ENCODE peak calls at places on chromosomes 5 and 9, in four cellular contexts. P is K562, T is GM12878, O is HepG2. Q is an unnamed sample.

GRCh38 chr9:86410281-86410680 is 56.1 kb upstream of the TUT7 start:
- DNase-seq in P (no peak), T (no peak), O (no peak), Q (no peak)

GRCh38 chr9:35558185-35558584 is 46.9 kb upstream of the TESK1 start:
- DNase-seq in P (no peak), T (no peak), O (no peak), Q (no peak)

GRCh38 chr5:165714594-165714993 is 2209.2 kb downstream of the MAT2B start:
- DNase-seq in P (no peak), T (no peak), O (no peak), Q (no peak)

GRCh38 chr9:35748239-35748857 is 680 bp downstream of the GBA2 start:
- DNase-seq in P (no peak), T (no peak), O (no peak), Q (no peak)

GRCh38 chr9:106722051-106722753 is 140.8 kb upstream of the ZNF462 start:
- DNase-seq in P (no peak), T (no peak), O (no peak), Q (no peak)

GRCh38 chr5:175657593-175658271 is at the start of gene HRH2:
- DNase-seq in P (no peak), T (no peak), O (no peak), Q (no peak)

GRCh38 chr5:110956280-110956912 is 115.1 kb upstream of the TSLP start:
- DNase-seq in P (no peak), T (no peak), O (no peak), Q (no peak)

GRCh38 chr5:179060116-179061008 is at the start of gene ZNF354C:
- DNase-seq in P (peak), T (no peak), O (no peak), Q (no peak)

GRCh38 chr5:173855162-173855994 is 32.8 kb upstream of the CPEB4 start:
- DNase-seq in P (peak), T (no peak), O (no peak), Q (no peak)

GRCh38 chr5:172902497-172903472 is 56.4 kb upstream of the RPL26L1 start:
- DNase-seq in P (peak), T (no peak), O (peak), Q (peak)

GRCh38 chr9:28598396-28598795 is 1025.1 kb upstream of the C9orf72 start:
- DNase-seq in P (no peak), T (no peak), O (no peak), Q (no peak)
- TF ChIP-seq FOXK2 in P (no peak), T (no peak), O (no peak), Q (no peak)

DNA sequence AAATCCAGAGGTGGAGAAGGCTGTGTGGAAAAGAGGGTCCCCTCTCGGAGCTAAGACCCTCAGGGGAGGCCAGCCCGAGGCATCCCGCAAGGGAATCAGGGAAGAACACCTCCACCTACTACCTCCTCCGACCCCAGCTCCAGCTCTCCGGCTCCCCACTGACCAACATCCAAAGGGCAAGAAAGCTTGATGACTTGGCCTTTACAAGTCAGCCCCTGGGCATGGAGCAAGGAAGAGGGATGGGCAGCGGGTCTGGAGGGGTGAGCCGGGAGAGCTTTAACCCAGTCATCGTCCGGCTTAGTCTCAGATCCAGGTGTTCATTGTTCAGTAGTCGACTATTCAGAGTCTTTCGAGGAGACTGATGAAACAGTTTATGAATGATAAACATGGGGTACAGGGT is 32.1 kb downstream of the ERAP1 start:
- DNase-seq in P (no peak), T (no peak), O (no peak), Q (no peak)
- TF ChIP-seq FOXM1 in P (no peak), T (no peak), O (no peak), Q (no peak)

GRCh38 chr5:177547736-177548135 is 6.6 kb downstream of the FAM193B start:
- DNase-seq in P (no peak), T (no peak), O (no peak), Q (no peak)
- TF ChIP-seq FOXK2 in P (no peak), T (no peak), O (no peak), Q (no peak)

DNA sequence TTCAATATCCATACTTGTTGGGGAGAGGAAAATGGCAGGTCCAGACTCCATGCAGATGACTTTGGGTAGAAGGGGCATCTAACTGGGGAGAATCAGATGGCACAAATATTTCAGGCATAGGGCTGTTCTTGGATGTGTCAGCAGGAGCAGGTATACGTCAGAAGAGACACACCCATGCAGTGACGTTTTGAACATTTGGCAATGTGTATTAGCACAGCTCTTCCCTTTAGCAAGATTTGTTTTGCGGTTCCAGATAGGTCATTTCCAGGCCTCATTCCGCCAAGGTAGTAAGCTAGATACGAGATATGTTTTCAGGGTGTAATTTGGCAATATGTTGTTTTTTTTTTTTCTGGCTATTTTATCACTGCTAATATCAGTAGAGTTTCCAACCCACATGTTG is 187.2 kb upstream of the CDH10 start:
- DNase-seq in P (no peak), T (no peak), O (no peak), Q (no peak)
- TF ChIP-seq FOXM1 in P (no peak), T (no peak), O (no peak), Q (no peak)

DNA sequence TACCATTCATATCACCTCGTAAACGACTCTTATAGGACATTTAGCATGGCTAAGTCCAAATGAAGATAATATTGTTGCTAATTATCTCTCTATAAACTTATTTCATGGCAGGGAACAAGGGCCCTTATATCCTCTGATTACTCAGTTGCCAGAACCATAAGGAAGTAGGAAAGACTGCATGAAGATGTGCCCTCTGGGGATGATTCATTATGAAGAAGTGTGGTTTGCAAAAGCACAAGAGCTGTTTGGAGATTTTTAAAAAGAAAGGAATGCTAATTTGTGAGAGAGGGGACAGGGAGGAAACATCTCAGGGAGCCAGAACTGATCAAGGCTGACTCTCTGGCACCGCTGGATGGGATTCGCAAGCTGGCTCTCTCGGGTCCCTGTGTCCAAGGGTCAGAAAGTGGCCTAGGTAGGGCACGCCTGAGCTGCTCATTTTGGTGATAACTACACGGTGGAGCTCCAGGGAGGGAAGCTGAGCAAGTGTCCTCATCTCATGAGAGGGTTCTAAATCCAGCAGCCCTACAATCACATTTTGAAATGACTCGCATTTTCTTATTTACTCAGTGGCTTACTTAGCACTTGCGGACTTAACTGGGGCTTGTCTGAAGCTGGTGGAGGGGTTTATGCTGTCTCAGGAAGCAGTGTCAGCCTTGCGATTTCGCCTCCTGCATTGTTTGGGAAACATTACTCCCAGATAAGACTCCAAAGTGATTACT is 136.8 kb downstream of the C5orf15 start:
- DNase-seq in P (no peak), T (no peak), O (no peak), Q (no peak)
- TF ChIP-seq FOXK2 in P (no peak), T (no peak), O (no peak), Q (no peak)

DNA sequence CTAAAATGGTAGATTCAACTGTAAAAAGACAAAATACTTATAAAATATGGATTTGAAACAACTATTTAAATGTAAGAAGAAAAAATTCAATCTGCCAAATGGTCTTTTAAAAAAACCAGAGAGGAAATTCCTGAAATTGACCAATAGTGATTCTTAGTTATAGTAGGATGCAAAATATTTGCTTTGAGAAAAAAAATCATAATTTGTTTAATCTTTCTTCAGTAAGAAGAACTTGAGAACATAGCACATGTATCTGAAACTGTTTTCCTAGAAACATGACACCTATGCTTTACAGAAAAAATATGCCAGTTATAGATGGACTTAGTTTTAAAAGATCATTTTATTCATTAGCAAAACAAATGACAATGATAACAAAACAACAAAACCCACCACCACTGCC is 186.9 kb upstream of the CD180 start:
- DNase-seq in P (no peak), T (no peak), O (no peak), Q (no peak)
- TF ChIP-seq FOXM1 in P (no peak), T (no peak), O (no peak), Q (no peak)

DNA sequence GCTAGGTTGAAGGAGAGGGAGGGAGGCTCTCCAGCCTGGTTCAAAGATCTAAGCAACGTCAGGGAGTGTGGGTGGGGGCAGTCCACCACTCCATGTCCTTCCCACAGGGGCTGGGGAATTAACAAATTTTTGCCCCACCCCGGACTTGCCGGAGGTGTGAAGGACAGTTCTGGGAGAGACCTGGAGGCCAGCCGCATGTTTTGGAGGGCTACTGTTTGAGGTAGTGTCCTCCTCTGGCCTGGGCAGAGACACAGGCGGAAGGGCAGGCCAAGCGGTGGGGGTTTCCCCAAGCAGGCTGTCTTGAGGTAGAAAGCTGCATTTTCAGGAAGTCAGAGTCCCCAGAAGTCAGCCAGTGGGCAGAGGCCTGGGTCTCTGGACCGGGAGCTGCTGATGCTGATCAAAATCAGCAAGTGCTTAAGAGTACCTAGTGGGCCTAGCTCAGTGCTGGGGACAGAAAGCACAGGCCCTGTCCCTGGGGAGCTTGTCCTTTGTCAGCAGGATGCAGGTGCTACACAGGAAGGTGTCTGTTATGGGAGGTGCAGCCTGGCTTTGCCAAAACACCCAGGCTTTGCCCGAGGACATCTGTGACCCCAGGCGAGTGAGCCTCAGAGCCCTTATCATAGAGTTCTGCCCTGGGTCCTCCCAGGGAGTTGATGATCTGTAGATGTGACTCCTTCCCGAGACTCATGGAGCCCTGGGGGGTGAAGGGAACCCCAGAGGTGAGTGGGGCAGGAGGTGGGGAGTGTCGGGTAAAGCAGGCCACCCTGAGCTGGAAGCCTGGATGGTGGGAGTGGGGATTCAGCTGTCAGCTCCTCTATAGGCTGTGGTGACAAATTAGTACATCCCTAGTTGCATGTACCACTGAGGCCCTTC is 18.6 kb downstream of the JADE2 start:
- DNase-seq in P (no peak), T (no peak), O (no peak), Q (no peak)
- TF ChIP-seq FOXK2 in P (no peak), T (no peak), O (no peak), Q (no peak)

GRCh38 chr5:2946315-2946714 is 194.8 kb upstream of the IRX2 start:
- DNase-seq in P (no peak), T (no peak), O (no peak), Q (no peak)
- TF ChIP-seq FOXM1 in P (no peak), T (no peak), O (no peak), Q (no peak)

GRCh38 chr9:132880311-132880661 is 1.6 kb downstream of the SPACA9 start:
- DNase-seq in P (no peak), T (no peak), O (no peak), Q (no peak)
- TF ChIP-seq FOXK2 in P (no peak), T (no peak), O (no peak), Q (no peak)

GRCh38 chr9:75602074-75602473 is 288.4 kb upstream of the PCSK5 start:
- DNase-seq in P (no peak), T (no peak), O (no peak), Q (no peak)
- TF ChIP-seq FOXM1 in P (no peak), T (no peak), O (no peak), Q (no peak)

Q was measured in HEK293T.